ENCODE peak calls at places on chromosomes 7 and 10, in ten cellular contexts. X is CD8-positive, alpha-beta memory T cell; J is CD8-positive, alpha-beta T cell; D is CD4-positive, alpha-beta memory T cell; S is cardiac muscle cell; I is stomach; R is transverse colon; G is mesenchymal stem cell; T is neural progenitor cell; C is sigmoid colon. U is an unnamed sample.

GRCh38 chr7:26083113-26083512 is 68.9 kb upstream of the NFE2L3 start:
- DNase-seq in I (no peak), T (peak; percentile 55), C (no peak), X (no peak), D (no peak), G (no peak), R (no peak), S (no peak), J (no peak), U (no peak)

GRCh38 chr10:124678566-124679240 is 65.5 kb downstream of the FAM53B start:
- DNase-seq in X (peak; percentile 68), I (no peak), R (no peak), G (no peak), T (no peak), D (peak; percentile 76), C (no peak), J (peak; percentile 48), S (no peak), U (no peak)

GRCh38 chr7:34756025-34756437 is 98.0 kb downstream of the NPSR1 start:
- DNase-seq in J (no peak), D (no peak), T (no peak), G (no peak), I (no peak), S (no peak), R (no peak), X (no peak), C (no peak), U (no peak)

GRCh38 chr7:101998029-101998903 is 180.8 kb downstream of the CUX1 start:
- DNase-seq in G (no peak), J (no peak), I (no peak), T (no peak), C (no peak), S (no peak), D (no peak), R (no peak), X (no peak), U (no peak)

GRCh38 chr7:8751557-8752231 is 318.3 kb downstream of the NXPH1 start:
- DNase-seq in T (no peak), I (peak; percentile 32), J (no peak), X (no peak), C (no peak), G (no peak), S (no peak), R (peak; percentile 57), D (no peak), U (no peak)

GRCh38 chr10:112385143-112385695 is 11.3 kb downstream of the ACSL5 start:
- DNase-seq in C (no peak), R (no peak), T (no peak), G (no peak), I (no peak), D (no peak), S (no peak), J (no peak), X (no peak), U (no peak)

GRCh38 chr10:76504823-76505222 is 1073.4 kb downstream of the LRMDA start:
- DNase-seq in G (no peak), R (no peak), S (no peak), J (no peak), X (no peak), T (no peak), D (no peak), I (no peak), C (no peak), U (no peak)

GRCh38 chr7:26891400-26892355 is 27.3 kb upstream of the SKAP2 start:
- DNase-seq in I (no peak), J (no peak), G (no peak), T (no peak), D (no peak), S (no peak), R (no peak), X (no peak), C (no peak), U (no peak)

GRCh38 chr7:12685550-12685949 is 1.9 kb upstream of the ARL4A start:
- DNase-seq in T (peak; percentile 75), R (no peak), C (no peak), G (peak; percentile 52), S (peak; percentile 29), I (no peak), D (peak; percentile 30), X (peak; percentile 46), J (peak; percentile 15), U (no peak)

GRCh38 chr10:12214763-12215218 is 18.8 kb downstream of the CDC123 start:
- DNase-seq in G (peak; percentile 68), R (peak; percentile 19), J (peak; percentile 58), I (no peak), X (peak; percentile 50), C (no peak), T (peak; percentile 61), D (peak; percentile 53), S (peak; percentile 68), U (no peak)

GRCh38 chr7:157140118-157140905 is 1.6 kb downstream of the UBE3C start:
- DNase-seq in R (no peak), G (no peak), S (no peak), C (no peak), J (peak; percentile 15), I (no peak), D (peak; percentile 29), T (no peak), X (peak; percentile 54), U (no peak)

GRCh38 chr10:100769481-100769880 is 24.1 kb downstream of the PAX2 start:
- DNase-seq in C (no peak), R (no peak), I (no peak), J (no peak), T (no peak), G (no peak), S (no peak), X (no peak), D (no peak), U (no peak)

GRCh38 chr10:62643612-62644587 is 160.6 kb upstream of the ADO start:
- DNase-seq in I (no peak), J (no peak), R (no peak), X (no peak), T (no peak), C (no peak), G (no peak), D (no peak), S (no peak), U (no peak)

GRCh38 chr10:90751107-90751997 is 106.5 kb downstream of the HTR7 start:
- DNase-seq in R (peak; percentile 27), G (peak; percentile 62), C (no peak), I (no peak), D (peak; percentile 43), X (peak; percentile 25), J (peak; percentile 28), T (peak; percentile 65), S (peak; percentile 58), U (no peak)

GRCh38 chr10:43284341-43284910 is 17.6 kb upstream of the RASGEF1A start:
- DNase-seq in G (no peak), X (no peak), T (peak; percentile 75), I (no peak), R (no peak), S (peak; percentile 74), D (no peak), C (no peak), J (no peak), U (no peak)

GRCh38 chr10:63666836-63667383 is 145.7 kb downstream of the REEP3 start:
- DNase-seq in T (no peak), S (no peak), X (no peak), I (no peak), R (no peak), J (no peak), G (peak; percentile 77), D (no peak), C (no peak), U (no peak)

DNA sequence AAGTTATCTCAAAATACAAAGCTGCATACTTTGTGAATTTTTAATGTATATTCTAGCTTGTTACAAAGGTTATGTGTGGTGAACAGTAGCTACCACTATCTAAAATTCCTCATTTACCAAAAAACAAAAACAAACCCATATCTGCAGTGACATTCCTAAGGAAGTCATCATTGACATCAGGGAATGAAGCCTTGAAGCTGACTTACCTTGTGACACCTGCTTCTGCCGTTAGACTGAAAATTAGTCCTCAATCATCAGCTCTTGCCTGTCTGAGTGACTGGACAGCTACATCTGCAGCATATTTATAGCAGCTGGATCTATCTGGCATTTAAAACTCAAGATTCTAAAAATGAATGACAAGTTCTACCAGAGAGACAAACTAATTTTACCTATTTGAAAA is 43.2 kb downstream of the COBL start:
- DNase-seq in G (no peak), R (no peak), J (no peak), X (no peak), I (no peak), T (no peak), C (no peak), D (no peak), S (no peak), U (no peak)
- H3K27ac ChIP-seq in G (no peak overlapping the region), R (no peak overlapping the region), J (no peak overlapping the region), X (no peak overlapping the region), I (no peak overlapping the region), T (no peak overlapping the region), C (no peak overlapping the region), D (no peak overlapping the region), S (no peak overlapping the region), U (no peak overlapping the region)

GRCh38 chr7:88589915-88590314 is 169.6 kb upstream of the ZNF804B start:
- DNase-seq in C (no peak), T (no peak), G (no peak), D (no peak), S (no peak), I (no peak), J (no peak), R (no peak), X (no peak), U (no peak)
- H3K4me1 ChIP-seq in C (no peaks in the 10 kb centered on the region), T (no peaks in the 10 kb centered on the region), G (no peaks in the 10 kb centered on the region), D (no peaks in the 10 kb centered on the region), S (no peaks in the 10 kb centered on the region), I (no peaks in the 10 kb centered on the region), J (no peaks in the 10 kb centered on the region), R (no peaks in the 10 kb centered on the region), X (no peaks in the 10 kb centered on the region), U (no peaks in the 10 kb centered on the region)

GRCh38 chr7:94313926-94314325 is 80.8 kb upstream of the COL1A2 start:
- DNase-seq in S (no peak), I (no peak), X (no peak), T (no peak), J (no peak), G (no peak), R (no peak), C (no peak), D (no peak), U (no peak)
- H3K27ac ChIP-seq in S (no peak overlapping the region), I (no peak overlapping the region), X (no peak overlapping the region), T (no peak overlapping the region), J (no peak overlapping the region), G (peak overlapping the region; percentile 75), R (no peak overlapping the region), C (peak overlapping the region; percentile 48), D (no peak overlapping the region), U (no peak overlapping the region)

DNA sequence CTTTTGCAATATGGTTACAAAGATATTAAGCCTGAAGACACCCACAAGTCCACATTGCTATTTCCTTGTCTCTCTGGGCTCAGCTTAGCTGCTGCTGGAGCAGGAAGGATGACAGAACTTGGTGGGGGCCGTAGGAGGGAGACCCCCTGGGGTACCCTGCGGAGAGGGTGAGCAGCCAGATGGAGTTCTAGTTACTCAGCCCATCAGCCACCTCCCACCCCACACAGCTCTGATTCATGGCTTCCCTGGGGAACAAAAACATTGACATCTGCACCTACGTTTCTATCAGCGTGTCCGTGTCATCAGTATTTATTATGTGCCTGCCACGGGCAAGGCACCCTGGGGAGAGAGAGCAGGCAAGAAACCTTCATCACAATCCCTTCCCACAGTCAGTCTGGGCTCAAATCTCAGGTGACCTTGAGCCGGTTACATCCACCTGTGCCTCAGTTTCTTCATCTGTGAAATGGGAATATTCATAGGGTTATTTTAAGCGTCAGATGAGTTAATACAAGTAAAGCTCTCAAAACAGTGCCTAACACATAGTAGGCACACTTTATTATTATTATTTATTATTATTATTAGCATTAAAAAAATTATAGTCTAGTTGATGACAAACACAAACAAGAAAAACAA is 131.5 kb downstream of the C10orf105 start:
- DNase-seq in R (no peak), G (no peak), X (no peak), S (no peak), T (no peak), C (no peak), D (no peak), I (no peak), J (no peak), U (no peak)
- H3K4me1 ChIP-seq in R (no peaks in the 10 kb centered on the region), G (peaks cover 24% of the 10 kb centered on the region), X (no peaks in the 10 kb centered on the region), S (no peaks in the 10 kb centered on the region), T (peaks cover 6% of the 10 kb centered on the region), C (no peaks in the 10 kb centered on the region), D (no peaks in the 10 kb centered on the region), I (no peaks in the 10 kb centered on the region), J (no peaks in the 10 kb centered on the region), U (no peaks in the 10 kb centered on the region)

U was measured in aorta.